ENCODE peak calls at places on chromosomes 2 and 18, in ten cellular contexts. One of them, this sample, is unnamed.
A peak's percentile ranks its signal among the peaks of the same experiment; 100 is the strongest.

GRCh38 chr2:166695154-166695553 is 193.1 kb upstream of the XIRP2 start:
- DNase-seq in neuronal stem cell: no peak
- DNase-seq in activated naive CD4-positive, alpha-beta T cell: no peak
- DNase-seq in activated CD8-positive, alpha-beta memory T cell treated with anti-CD3 and anti-CD28 coated beads, Interleukin-2, amount 50 U/mL, for 4 hours: no peak
- DNase-seq in psoas muscle: no peak
- DNase-seq in NCI-H1417: no peak
- DNase-seq in glomerular endothelial cell: no peak
- DNase-seq in HFF-Myc: no peak
- DNase-seq in Calu3: no peak
- DNase-seq in T-helper 9 cell: no peak
- DNase-seq in this sample: no peak

GRCh38 chr2:138622606-138623005 is 121.0 kb downstream of the SPOPL start:
- DNase-seq in HFF-Myc: no peak
- DNase-seq in NCI-H1417: no peak
- DNase-seq in activated CD8-positive, alpha-beta memory T cell treated with anti-CD3 and anti-CD28 coated beads, Interleukin-2, amount 50 U/mL, for 4 hours: no peak
- DNase-seq in Calu3: no peak
- DNase-seq in T-helper 9 cell: no peak
- DNase-seq in neuronal stem cell: no peak
- DNase-seq in activated naive CD4-positive, alpha-beta T cell: no peak
- DNase-seq in psoas muscle: no peak
- DNase-seq in glomerular endothelial cell: no peak
- DNase-seq in this sample: peak; percentile 40

GRCh38 chr2:54871457-54872103 is 148.1 kb downstream of the EML6 start:
- DNase-seq in NCI-H1417: peak; percentile 99
- DNase-seq in T-helper 9 cell: no peak
- DNase-seq in HFF-Myc: no peak
- DNase-seq in glomerular endothelial cell: no peak
- DNase-seq in Calu3: no peak
- DNase-seq in activated naive CD4-positive, alpha-beta T cell: no peak
- DNase-seq in neuronal stem cell: no peak
- DNase-seq in activated CD8-positive, alpha-beta memory T cell treated with anti-CD3 and anti-CD28 coated beads, Interleukin-2, amount 50 U/mL, for 4 hours: no peak
- DNase-seq in psoas muscle: no peak
- DNase-seq in this sample: no peak

GRCh38 chr2:230886641-230887040 is 21.9 kb downstream of the ITM2C start:
- DNase-seq in HFF-Myc: no peak
- DNase-seq in Calu3: no peak
- DNase-seq in activated naive CD4-positive, alpha-beta T cell: no peak
- DNase-seq in neuronal stem cell: no peak
- DNase-seq in NCI-H1417: no peak
- DNase-seq in psoas muscle: no peak
- DNase-seq in T-helper 9 cell: no peak
- DNase-seq in activated CD8-positive, alpha-beta memory T cell treated with anti-CD3 and anti-CD28 coated beads, Interleukin-2, amount 50 U/mL, for 4 hours: no peak
- DNase-seq in glomerular endothelial cell: no peak
- DNase-seq in this sample: no peak

GRCh38 chr18:35526476-35527120 is 28.8 kb upstream of the INO80C start:
- DNase-seq in Calu3: no peak
- DNase-seq in activated naive CD4-positive, alpha-beta T cell: no peak
- DNase-seq in HFF-Myc: no peak
- DNase-seq in activated CD8-positive, alpha-beta memory T cell treated with anti-CD3 and anti-CD28 coated beads, Interleukin-2, amount 50 U/mL, for 4 hours: no peak
- DNase-seq in glomerular endothelial cell: no peak
- DNase-seq in psoas muscle: no peak
- DNase-seq in NCI-H1417: peak; percentile 21
- DNase-seq in T-helper 9 cell: no peak
- DNase-seq in neuronal stem cell: no peak
- DNase-seq in this sample: no peak

GRCh38 chr2:45823723-45824206 is 172.3 kb downstream of the PRKCE start:
- DNase-seq in psoas muscle: peak; percentile 95
- DNase-seq in Calu3: no peak
- DNase-seq in neuronal stem cell: no peak
- DNase-seq in glomerular endothelial cell: no peak
- DNase-seq in activated CD8-positive, alpha-beta memory T cell treated with anti-CD3 and anti-CD28 coated beads, Interleukin-2, amount 50 U/mL, for 4 hours: no peak
- DNase-seq in activated naive CD4-positive, alpha-beta T cell: no peak
- DNase-seq in T-helper 9 cell: no peak
- DNase-seq in HFF-Myc: no peak
- DNase-seq in NCI-H1417: peak; percentile 94
- DNase-seq in this sample: no peak

GRCh38 chr2:101596346-101596745 is 101.2 kb upstream of the MAP4K4 start:
- DNase-seq in NCI-H1417: no peak
- DNase-seq in activated CD8-positive, alpha-beta memory T cell treated with anti-CD3 and anti-CD28 coated beads, Interleukin-2, amount 50 U/mL, for 4 hours: no peak
- DNase-seq in Calu3: no peak
- DNase-seq in neuronal stem cell: no peak
- DNase-seq in psoas muscle: no peak
- DNase-seq in glomerular endothelial cell: no peak
- DNase-seq in activated naive CD4-positive, alpha-beta T cell: no peak
- DNase-seq in HFF-Myc: peak; percentile 25
- DNase-seq in T-helper 9 cell: no peak
- DNase-seq in this sample: no peak

GRCh38 chr2:28322051-28322450 is 70.6 kb upstream of the FOSL2 start:
- DNase-seq in activated CD8-positive, alpha-beta memory T cell treated with anti-CD3 and anti-CD28 coated beads, Interleukin-2, amount 50 U/mL, for 4 hours: no peak
- DNase-seq in Calu3: no peak
- DNase-seq in psoas muscle: peak; percentile 39
- DNase-seq in glomerular endothelial cell: no peak
- DNase-seq in HFF-Myc: no peak
- DNase-seq in activated naive CD4-positive, alpha-beta T cell: no peak
- DNase-seq in neuronal stem cell: no peak
- DNase-seq in T-helper 9 cell: no peak
- DNase-seq in NCI-H1417: no peak
- DNase-seq in this sample: no peak

GRCh38 chr18:9885170-9886004 is at the start of gene TXNDC2:
- DNase-seq in T-helper 9 cell: no peak
- DNase-seq in NCI-H1417: no peak
- DNase-seq in activated CD8-positive, alpha-beta memory T cell treated with anti-CD3 and anti-CD28 coated beads, Interleukin-2, amount 50 U/mL, for 4 hours: no peak
- DNase-seq in activated naive CD4-positive, alpha-beta T cell: no peak
- DNase-seq in glomerular endothelial cell: no peak
- DNase-seq in neuronal stem cell: no peak
- DNase-seq in HFF-Myc: no peak
- DNase-seq in Calu3: no peak
- DNase-seq in psoas muscle: no peak
- DNase-seq in this sample: no peak

GRCh38 chr18:48835119-48835518 is 115.6 kb downstream of the SMAD7 start:
- DNase-seq in activated CD8-positive, alpha-beta memory T cell treated with anti-CD3 and anti-CD28 coated beads, Interleukin-2, amount 50 U/mL, for 4 hours: peak; percentile 10
- DNase-seq in T-helper 9 cell: no peak
- DNase-seq in NCI-H1417: no peak
- DNase-seq in psoas muscle: no peak
- DNase-seq in Calu3: no peak
- DNase-seq in glomerular endothelial cell: no peak
- DNase-seq in neuronal stem cell: no peak
- DNase-seq in HFF-Myc: no peak
- DNase-seq in activated naive CD4-positive, alpha-beta T cell: no peak
- DNase-seq in this sample: no peak

GRCh38 chr2:165558832-165559231 is 89.3 kb downstream of the CSRNP3 start:
- DNase-seq in activated naive CD4-positive, alpha-beta T cell: no peak
- DNase-seq in psoas muscle: no peak
- DNase-seq in NCI-H1417: no peak
- DNase-seq in neuronal stem cell: no peak
- DNase-seq in T-helper 9 cell: no peak
- DNase-seq in activated CD8-positive, alpha-beta memory T cell treated with anti-CD3 and anti-CD28 coated beads, Interleukin-2, amount 50 U/mL, for 4 hours: no peak
- DNase-seq in HFF-Myc: no peak
- DNase-seq in Calu3: no peak
- DNase-seq in glomerular endothelial cell: no peak
- DNase-seq in this sample: no peak

GRCh38 chr2:226172939-226173338 is 626.7 kb downstream of the IRS1 start:
- DNase-seq in neuronal stem cell: no peak
- DNase-seq in activated CD8-positive, alpha-beta memory T cell treated with anti-CD3 and anti-CD28 coated beads, Interleukin-2, amount 50 U/mL, for 4 hours: no peak
- DNase-seq in Calu3: no peak
- DNase-seq in T-helper 9 cell: no peak
- DNase-seq in HFF-Myc: no peak
- DNase-seq in glomerular endothelial cell: no peak
- DNase-seq in activated naive CD4-positive, alpha-beta T cell: no peak
- DNase-seq in psoas muscle: no peak
- DNase-seq in NCI-H1417: no peak
- DNase-seq in this sample: no peak

GRCh38 chr18:61992285-61992684 is 99.5 kb upstream of the RNF152 start:
- DNase-seq in activated CD8-positive, alpha-beta memory T cell treated with anti-CD3 and anti-CD28 coated beads, Interleukin-2, amount 50 U/mL, for 4 hours: no peak
- DNase-seq in neuronal stem cell: no peak
- DNase-seq in Calu3: peak; percentile 6
- DNase-seq in glomerular endothelial cell: peak; percentile 87
- DNase-seq in psoas muscle: no peak
- DNase-seq in HFF-Myc: peak; percentile 68
- DNase-seq in NCI-H1417: no peak
- DNase-seq in activated naive CD4-positive, alpha-beta T cell: no peak
- DNase-seq in T-helper 9 cell: no peak
- DNase-seq in this sample: no peak

GRCh38 chr2:10930731-10931516 is 19.2 kb downstream of the KCNF1 start:
- DNase-seq in glomerular endothelial cell: no peak
- DNase-seq in NCI-H1417: no peak
- DNase-seq in activated naive CD4-positive, alpha-beta T cell: no peak
- DNase-seq in psoas muscle: no peak
- DNase-seq in neuronal stem cell: no peak
- DNase-seq in T-helper 9 cell: no peak
- DNase-seq in Calu3: no peak
- DNase-seq in HFF-Myc: no peak
- DNase-seq in activated CD8-positive, alpha-beta memory T cell treated with anti-CD3 and anti-CD28 coated beads, Interleukin-2, amount 50 U/mL, for 4 hours: no peak
- DNase-seq in this sample: no peak

GRCh38 chr2:134657650-134658250 is 61.0 kb downstream of the TMEM163 start:
- DNase-seq in NCI-H1417: peak; percentile 3
- DNase-seq in psoas muscle: no peak
- DNase-seq in HFF-Myc: no peak
- DNase-seq in activated CD8-positive, alpha-beta memory T cell treated with anti-CD3 and anti-CD28 coated beads, Interleukin-2, amount 50 U/mL, for 4 hours: peak; percentile 44
- DNase-seq in neuronal stem cell: no peak
- DNase-seq in T-helper 9 cell: peak; percentile 44
- DNase-seq in Calu3: peak; percentile 63
- DNase-seq in glomerular endothelial cell: no peak
- DNase-seq in activated naive CD4-positive, alpha-beta T cell: no peak
- DNase-seq in this sample: no peak

GRCh38 chr2:37343537-37344434 is 644 bp upstream of the QPCT start:
- DNase-seq in psoas muscle: no peak
- DNase-seq in neuronal stem cell: no peak
- DNase-seq in activated CD8-positive, alpha-beta memory T cell treated with anti-CD3 and anti-CD28 coated beads, Interleukin-2, amount 50 U/mL, for 4 hours: no peak
- DNase-seq in HFF-Myc: no peak
- DNase-seq in T-helper 9 cell: no peak
- DNase-seq in Calu3: peak; percentile 13
- DNase-seq in glomerular endothelial cell: no peak
- DNase-seq in activated naive CD4-positive, alpha-beta T cell: no peak
- DNase-seq in NCI-H1417: peak; percentile 32
- DNase-seq in this sample: no peak

GRCh38 chr18:58106674-58107058 is 62.6 kb downstream of the NEDD4L start:
- DNase-seq in activated naive CD4-positive, alpha-beta T cell: no peak
- DNase-seq in NCI-H1417: no peak
- DNase-seq in T-helper 9 cell: no peak
- DNase-seq in activated CD8-positive, alpha-beta memory T cell treated with anti-CD3 and anti-CD28 coated beads, Interleukin-2, amount 50 U/mL, for 4 hours: no peak
- DNase-seq in HFF-Myc: no peak
- DNase-seq in psoas muscle: no peak
- DNase-seq in Calu3: no peak
- DNase-seq in neuronal stem cell: no peak
- DNase-seq in glomerular endothelial cell: no peak
- DNase-seq in this sample: no peak

GRCh38 chr18:63422862-63423304 is 607 bp upstream of the VPS4B start:
- DNase-seq in activated CD8-positive, alpha-beta memory T cell treated with anti-CD3 and anti-CD28 coated beads, Interleukin-2, amount 50 U/mL, for 4 hours: no peak
- DNase-seq in neuronal stem cell: no peak
- DNase-seq in T-helper 9 cell: no peak
- DNase-seq in NCI-H1417: no peak
- DNase-seq in psoas muscle: no peak
- DNase-seq in activated naive CD4-positive, alpha-beta T cell: no peak
- DNase-seq in Calu3: no peak
- DNase-seq in HFF-Myc: no peak
- DNase-seq in glomerular endothelial cell: no peak
- DNase-seq in this sample: no peak

GRCh38 chr18:78677483-78678317 is 301.9 kb upstream of the SALL3 start:
- DNase-seq in glomerular endothelial cell: no peak
- DNase-seq in neuronal stem cell: no peak
- DNase-seq in activated naive CD4-positive, alpha-beta T cell: no peak
- DNase-seq in NCI-H1417: no peak
- DNase-seq in T-helper 9 cell: no peak
- DNase-seq in HFF-Myc: no peak
- DNase-seq in psoas muscle: peak; percentile 40
- DNase-seq in activated CD8-positive, alpha-beta memory T cell treated with anti-CD3 and anti-CD28 coated beads, Interleukin-2, amount 50 U/mL, for 4 hours: no peak
- DNase-seq in Calu3: no peak
- DNase-seq in this sample: no peak

GRCh38 chr2:181573140-181573736 is 83.7 kb downstream of the CERKL start:
- DNase-seq in psoas muscle: no peak
- DNase-seq in Calu3: peak; percentile 52
- DNase-seq in NCI-H1417: peak; percentile 71
- DNase-seq in activated naive CD4-positive, alpha-beta T cell: no peak
- DNase-seq in HFF-Myc: no peak
- DNase-seq in activated CD8-positive, alpha-beta memory T cell treated with anti-CD3 and anti-CD28 coated beads, Interleukin-2, amount 50 U/mL, for 4 hours: no peak
- DNase-seq in T-helper 9 cell: no peak
- DNase-seq in glomerular endothelial cell: peak; percentile 18
- DNase-seq in neuronal stem cell: peak; percentile 17
- DNase-seq in this sample: no peak

GRCh38 chr2:240957656-240958365 is 40.6 kb upstream of the SNED1 start:
- DNase-seq in neuronal stem cell: no peak
- DNase-seq in HFF-Myc: no peak
- DNase-seq in Calu3: no peak
- DNase-seq in NCI-H1417: no peak
- DNase-seq in activated naive CD4-positive, alpha-beta T cell: no peak
- DNase-seq in glomerular endothelial cell: no peak
- DNase-seq in T-helper 9 cell: no peak
- DNase-seq in psoas muscle: peak; percentile 53
- DNase-seq in activated CD8-positive, alpha-beta memory T cell treated with anti-CD3 and anti-CD28 coated beads, Interleukin-2, amount 50 U/mL, for 4 hours: no peak
- DNase-seq in this sample: no peak

GRCh38 chr2:138474093-138474834 is 27.3 kb upstream of the SPOPL start:
- DNase-seq in activated CD8-positive, alpha-beta memory T cell treated with anti-CD3 and anti-CD28 coated beads, Interleukin-2, amount 50 U/mL, for 4 hours: no peak
- DNase-seq in HFF-Myc: no peak
- DNase-seq in NCI-H1417: no peak
- DNase-seq in glomerular endothelial cell: peak; percentile 81
- DNase-seq in T-helper 9 cell: no peak
- DNase-seq in neuronal stem cell: no peak
- DNase-seq in activated naive CD4-positive, alpha-beta T cell: no peak
- DNase-seq in psoas muscle: no peak
- DNase-seq in Calu3: no peak
- DNase-seq in this sample: no peak

GRCh38 chr2:178473931-178474330 is 4.5 kb downstream of the FKBP7 start:
- DNase-seq in activated CD8-positive, alpha-beta memory T cell treated with anti-CD3 and anti-CD28 coated beads, Interleukin-2, amount 50 U/mL, for 4 hours: no peak
- DNase-seq in psoas muscle: no peak
- DNase-seq in neuronal stem cell: no peak
- DNase-seq in activated naive CD4-positive, alpha-beta T cell: no peak
- DNase-seq in HFF-Myc: no peak
- DNase-seq in glomerular endothelial cell: no peak
- DNase-seq in Calu3: no peak
- DNase-seq in T-helper 9 cell: no peak
- DNase-seq in NCI-H1417: no peak
- DNase-seq in this sample: no peak

GRCh38 chr2:111975053-111975552 is 76.7 kb downstream of the MERTK start:
- DNase-seq in Calu3: peak; percentile 88
- DNase-seq in activated naive CD4-positive, alpha-beta T cell: no peak
- DNase-seq in neuronal stem cell: no peak
- DNase-seq in activated CD8-positive, alpha-beta memory T cell treated with anti-CD3 and anti-CD28 coated beads, Interleukin-2, amount 50 U/mL, for 4 hours: no peak
- DNase-seq in T-helper 9 cell: no peak
- DNase-seq in glomerular endothelial cell: peak; percentile 99
- DNase-seq in psoas muscle: no peak
- DNase-seq in HFF-Myc: peak; percentile 95
- DNase-seq in NCI-H1417: peak; percentile 63
- DNase-seq in this sample: no peak

GRCh38 chr2:139825726-139826125 is 1045.5 kb upstream of the NXPH2 start:
- DNase-seq in activated naive CD4-positive, alpha-beta T cell: no peak
- DNase-seq in activated CD8-positive, alpha-beta memory T cell treated with anti-CD3 and anti-CD28 coated beads, Interleukin-2, amount 50 U/mL, for 4 hours: no peak
- DNase-seq in psoas muscle: no peak
- DNase-seq in glomerular endothelial cell: no peak
- DNase-seq in T-helper 9 cell: no peak
- DNase-seq in Calu3: no peak
- DNase-seq in neuronal stem cell: no peak
- DNase-seq in NCI-H1417: no peak
- DNase-seq in HFF-Myc: no peak
- DNase-seq in this sample: no peak

This sample was measured in GDM1.